ENCODE peak calls at places on chromosomes 12 and 14, in five cellular contexts. One of them, this sample, is unnamed.

GRCh38 chr12:51391047-51391837 is at the start of gene GALNT6:
- DNase-seq in GOT3: no peak
- DNase-seq in stimulated activated CD4-positive, alpha-beta T cell treated with anti-CD3 and anti-CD28 coated beads, Interleukin-12 subunit alpha, Interleukin-12 subunit beta, amount 100 ng/mL, for 48 hours: peak
- DNase-seq in activated CD4-positive, alpha-beta T cell treated with anti-CD3 and anti-CD28 coated beads for 48 hours: peak
- DNase-seq in cortex of kidney: no peak
- DNase-seq in this sample: peak

GRCh38 chr12:3336606-3337311 is 154.2 kb upstream of the PRMT8 start:
- DNase-seq in cortex of kidney: no peak
- DNase-seq in activated CD4-positive, alpha-beta T cell treated with anti-CD3 and anti-CD28 coated beads for 48 hours: no peak
- DNase-seq in stimulated activated CD4-positive, alpha-beta T cell treated with anti-CD3 and anti-CD28 coated beads, Interleukin-12 subunit alpha, Interleukin-12 subunit beta, amount 100 ng/mL, for 48 hours: no peak
- DNase-seq in GOT3: no peak
- DNase-seq in this sample: no peak

GRCh38 chr12:38538319-38538718 is 221.7 kb downstream of the ALG10B start:
- DNase-seq in GOT3: no peak
- DNase-seq in activated CD4-positive, alpha-beta T cell treated with anti-CD3 and anti-CD28 coated beads for 48 hours: no peak
- DNase-seq in stimulated activated CD4-positive, alpha-beta T cell treated with anti-CD3 and anti-CD28 coated beads, Interleukin-12 subunit alpha, Interleukin-12 subunit beta, amount 100 ng/mL, for 48 hours: no peak
- DNase-seq in cortex of kidney: no peak
- DNase-seq in this sample: no peak

GRCh38 chr12:124359671-124360581 is 65.0 kb downstream of the RFLNA start:
- DNase-seq in stimulated activated CD4-positive, alpha-beta T cell treated with anti-CD3 and anti-CD28 coated beads, Interleukin-12 subunit alpha, Interleukin-12 subunit beta, amount 100 ng/mL, for 48 hours: no peak
- DNase-seq in GOT3: no peak
- DNase-seq in activated CD4-positive, alpha-beta T cell treated with anti-CD3 and anti-CD28 coated beads for 48 hours: no peak
- DNase-seq in cortex of kidney: no peak
- DNase-seq in this sample: no peak

GRCh38 chr12:56661560-56661959 is 15.8 kb upstream of the ATP5F1B start:
- DNase-seq in GOT3: no peak
- DNase-seq in activated CD4-positive, alpha-beta T cell treated with anti-CD3 and anti-CD28 coated beads for 48 hours: no peak
- DNase-seq in stimulated activated CD4-positive, alpha-beta T cell treated with anti-CD3 and anti-CD28 coated beads, Interleukin-12 subunit alpha, Interleukin-12 subunit beta, amount 100 ng/mL, for 48 hours: no peak
- DNase-seq in cortex of kidney: no peak
- DNase-seq in this sample: peak

GRCh38 chr12:131436922-131437705 is 273.8 kb upstream of the SFSWAP start:
- DNase-seq in activated CD4-positive, alpha-beta T cell treated with anti-CD3 and anti-CD28 coated beads for 48 hours: no peak
- DNase-seq in cortex of kidney: no peak
- DNase-seq in stimulated activated CD4-positive, alpha-beta T cell treated with anti-CD3 and anti-CD28 coated beads, Interleukin-12 subunit alpha, Interleukin-12 subunit beta, amount 100 ng/mL, for 48 hours: no peak
- DNase-seq in GOT3: no peak
- DNase-seq in this sample: no peak

GRCh38 chr14:69170848-69171247 is 17.9 kb upstream of the DCAF5 start:
- DNase-seq in cortex of kidney: no peak
- DNase-seq in GOT3: no peak
- DNase-seq in activated CD4-positive, alpha-beta T cell treated with anti-CD3 and anti-CD28 coated beads for 48 hours: no peak
- DNase-seq in stimulated activated CD4-positive, alpha-beta T cell treated with anti-CD3 and anti-CD28 coated beads, Interleukin-12 subunit alpha, Interleukin-12 subunit beta, amount 100 ng/mL, for 48 hours: no peak
- DNase-seq in this sample: no peak

GRCh38 chr14:44944107-44944506 is 17.6 kb downstream of the KLHL28 start:
- DNase-seq in stimulated activated CD4-positive, alpha-beta T cell treated with anti-CD3 and anti-CD28 coated beads, Interleukin-12 subunit alpha, Interleukin-12 subunit beta, amount 100 ng/mL, for 48 hours: no peak
- DNase-seq in cortex of kidney: no peak
- DNase-seq in activated CD4-positive, alpha-beta T cell treated with anti-CD3 and anti-CD28 coated beads for 48 hours: no peak
- DNase-seq in GOT3: no peak
- DNase-seq in this sample: no peak

GRCh38 chr14:103502877-103503276 is 19.8 kb downstream of the CKB start:
- DNase-seq in stimulated activated CD4-positive, alpha-beta T cell treated with anti-CD3 and anti-CD28 coated beads, Interleukin-12 subunit alpha, Interleukin-12 subunit beta, amount 100 ng/mL, for 48 hours: no peak
- DNase-seq in GOT3: no peak
- DNase-seq in cortex of kidney: no peak
- DNase-seq in activated CD4-positive, alpha-beta T cell treated with anti-CD3 and anti-CD28 coated beads for 48 hours: no peak
- DNase-seq in this sample: no peak

GRCh38 chr14:23202001-23202400 is 18.5 kb upstream of the SLC7A8 start:
- DNase-seq in stimulated activated CD4-positive, alpha-beta T cell treated with anti-CD3 and anti-CD28 coated beads, Interleukin-12 subunit alpha, Interleukin-12 subunit beta, amount 100 ng/mL, for 48 hours: no peak
- DNase-seq in GOT3: no peak
- DNase-seq in activated CD4-positive, alpha-beta T cell treated with anti-CD3 and anti-CD28 coated beads for 48 hours: no peak
- DNase-seq in cortex of kidney: no peak
- DNase-seq in this sample: no peak

GRCh38 chr12:116427200-116427932 is 131.8 kb upstream of the MAP1LC3B2 start:
- DNase-seq in cortex of kidney: no peak
- DNase-seq in GOT3: no peak
- DNase-seq in stimulated activated CD4-positive, alpha-beta T cell treated with anti-CD3 and anti-CD28 coated beads, Interleukin-12 subunit alpha, Interleukin-12 subunit beta, amount 100 ng/mL, for 48 hours: no peak
- DNase-seq in activated CD4-positive, alpha-beta T cell treated with anti-CD3 and anti-CD28 coated beads for 48 hours: no peak
- DNase-seq in this sample: no peak

GRCh38 chr12:113103756-113104450 is 31.7 kb downstream of the RASAL1 start:
- DNase-seq in activated CD4-positive, alpha-beta T cell treated with anti-CD3 and anti-CD28 coated beads for 48 hours: peak
- DNase-seq in stimulated activated CD4-positive, alpha-beta T cell treated with anti-CD3 and anti-CD28 coated beads, Interleukin-12 subunit alpha, Interleukin-12 subunit beta, amount 100 ng/mL, for 48 hours: peak
- DNase-seq in GOT3: no peak
- DNase-seq in cortex of kidney: no peak
- DNase-seq in this sample: peak

GRCh38 chr12:126258190-126258589 is 1193.0 kb downstream of the AACS start:
- DNase-seq in cortex of kidney: no peak
- DNase-seq in GOT3: no peak
- DNase-seq in stimulated activated CD4-positive, alpha-beta T cell treated with anti-CD3 and anti-CD28 coated beads, Interleukin-12 subunit alpha, Interleukin-12 subunit beta, amount 100 ng/mL, for 48 hours: no peak
- DNase-seq in activated CD4-positive, alpha-beta T cell treated with anti-CD3 and anti-CD28 coated beads for 48 hours: no peak
- DNase-seq in this sample: no peak

GRCh38 chr12:63306476-63306875 is 155.5 kb upstream of the AVPR1A start:
- DNase-seq in stimulated activated CD4-positive, alpha-beta T cell treated with anti-CD3 and anti-CD28 coated beads, Interleukin-12 subunit alpha, Interleukin-12 subunit beta, amount 100 ng/mL, for 48 hours: no peak
- DNase-seq in activated CD4-positive, alpha-beta T cell treated with anti-CD3 and anti-CD28 coated beads for 48 hours: no peak
- DNase-seq in cortex of kidney: no peak
- DNase-seq in GOT3: no peak
- DNase-seq in this sample: no peak

GRCh38 chr12:58703911-58704310 is 216.4 kb downstream of the LRIG3 start:
- DNase-seq in GOT3: no peak
- DNase-seq in stimulated activated CD4-positive, alpha-beta T cell treated with anti-CD3 and anti-CD28 coated beads, Interleukin-12 subunit alpha, Interleukin-12 subunit beta, amount 100 ng/mL, for 48 hours: no peak
- DNase-seq in activated CD4-positive, alpha-beta T cell treated with anti-CD3 and anti-CD28 coated beads for 48 hours: no peak
- DNase-seq in cortex of kidney: no peak
- DNase-seq in this sample: no peak

GRCh38 chr12:47270782-47271664 is 191.3 kb upstream of the AMIGO2 start:
- DNase-seq in cortex of kidney: no peak
- DNase-seq in activated CD4-positive, alpha-beta T cell treated with anti-CD3 and anti-CD28 coated beads for 48 hours: peak
- DNase-seq in GOT3: no peak
- DNase-seq in stimulated activated CD4-positive, alpha-beta T cell treated with anti-CD3 and anti-CD28 coated beads, Interleukin-12 subunit alpha, Interleukin-12 subunit beta, amount 100 ng/mL, for 48 hours: no peak
- DNase-seq in this sample: peak

GRCh38 chr12:118356809-118357326 is 15.8 kb downstream of the TAOK3 start:
- DNase-seq in GOT3: no peak
- DNase-seq in cortex of kidney: no peak
- DNase-seq in activated CD4-positive, alpha-beta T cell treated with anti-CD3 and anti-CD28 coated beads for 48 hours: no peak
- DNase-seq in stimulated activated CD4-positive, alpha-beta T cell treated with anti-CD3 and anti-CD28 coated beads, Interleukin-12 subunit alpha, Interleukin-12 subunit beta, amount 100 ng/mL, for 48 hours: no peak
- DNase-seq in this sample: peak

GRCh38 chr12:108803428-108804105 is 53.8 kb downstream of the SSH1 start:
- DNase-seq in activated CD4-positive, alpha-beta T cell treated with anti-CD3 and anti-CD28 coated beads for 48 hours: peak
- DNase-seq in cortex of kidney: no peak
- DNase-seq in stimulated activated CD4-positive, alpha-beta T cell treated with anti-CD3 and anti-CD28 coated beads, Interleukin-12 subunit alpha, Interleukin-12 subunit beta, amount 100 ng/mL, for 48 hours: peak
- DNase-seq in GOT3: peak
- DNase-seq in this sample: peak

GRCh38 chr14:23487216-23487615 is 17.7 kb downstream of the NGDN start:
- DNase-seq in activated CD4-positive, alpha-beta T cell treated with anti-CD3 and anti-CD28 coated beads for 48 hours: no peak
- DNase-seq in cortex of kidney: no peak
- DNase-seq in GOT3: no peak
- DNase-seq in stimulated activated CD4-positive, alpha-beta T cell treated with anti-CD3 and anti-CD28 coated beads, Interleukin-12 subunit alpha, Interleukin-12 subunit beta, amount 100 ng/mL, for 48 hours: no peak
- DNase-seq in this sample: no peak

GRCh38 chr12:56957229-56958052 is at the start of gene RDH16:
- DNase-seq in activated CD4-positive, alpha-beta T cell treated with anti-CD3 and anti-CD28 coated beads for 48 hours: no peak
- DNase-seq in cortex of kidney: no peak
- DNase-seq in stimulated activated CD4-positive, alpha-beta T cell treated with anti-CD3 and anti-CD28 coated beads, Interleukin-12 subunit alpha, Interleukin-12 subunit beta, amount 100 ng/mL, for 48 hours: no peak
- DNase-seq in GOT3: no peak
- DNase-seq in this sample: no peak

GRCh38 chr12:63319386-63319785 is 168.4 kb upstream of the AVPR1A start:
- DNase-seq in cortex of kidney: no peak
- DNase-seq in activated CD4-positive, alpha-beta T cell treated with anti-CD3 and anti-CD28 coated beads for 48 hours: no peak
- DNase-seq in stimulated activated CD4-positive, alpha-beta T cell treated with anti-CD3 and anti-CD28 coated beads, Interleukin-12 subunit alpha, Interleukin-12 subunit beta, amount 100 ng/mL, for 48 hours: no peak
- DNase-seq in GOT3: no peak
- DNase-seq in this sample: no peak

GRCh38 chr14:95018845-95019244 is 138.5 kb downstream of the DICER1 start:
- DNase-seq in GOT3: no peak
- DNase-seq in activated CD4-positive, alpha-beta T cell treated with anti-CD3 and anti-CD28 coated beads for 48 hours: no peak
- DNase-seq in cortex of kidney: no peak
- DNase-seq in stimulated activated CD4-positive, alpha-beta T cell treated with anti-CD3 and anti-CD28 coated beads, Interleukin-12 subunit alpha, Interleukin-12 subunit beta, amount 100 ng/mL, for 48 hours: no peak
- DNase-seq in this sample: no peak

GRCh38 chr12:22981711-22982110 is 356.7 kb downstream of the ETNK1 start:
- DNase-seq in stimulated activated CD4-positive, alpha-beta T cell treated with anti-CD3 and anti-CD28 coated beads, Interleukin-12 subunit alpha, Interleukin-12 subunit beta, amount 100 ng/mL, for 48 hours: no peak
- DNase-seq in GOT3: no peak
- DNase-seq in activated CD4-positive, alpha-beta T cell treated with anti-CD3 and anti-CD28 coated beads for 48 hours: no peak
- DNase-seq in cortex of kidney: no peak
- DNase-seq in this sample: no peak

GRCh38 chr12:98532687-98533304 is 17.4 kb downstream of the TMPO start:
- DNase-seq in activated CD4-positive, alpha-beta T cell treated with anti-CD3 and anti-CD28 coated beads for 48 hours: no peak
- DNase-seq in cortex of kidney: no peak
- DNase-seq in stimulated activated CD4-positive, alpha-beta T cell treated with anti-CD3 and anti-CD28 coated beads, Interleukin-12 subunit alpha, Interleukin-12 subunit beta, amount 100 ng/mL, for 48 hours: peak
- DNase-seq in GOT3: no peak
- DNase-seq in this sample: no peak

GRCh38 chr12:8541591-8541990 is 886 bp upstream of the CLEC4E start:
- DNase-seq in GOT3: no peak
- DNase-seq in activated CD4-positive, alpha-beta T cell treated with anti-CD3 and anti-CD28 coated beads for 48 hours: no peak
- DNase-seq in cortex of kidney: no peak
- DNase-seq in stimulated activated CD4-positive, alpha-beta T cell treated with anti-CD3 and anti-CD28 coated beads, Interleukin-12 subunit alpha, Interleukin-12 subunit beta, amount 100 ng/mL, for 48 hours: no peak
- DNase-seq in this sample: peak

GRCh38 chr12:32249701-32250270 is 143.1 kb downstream of the BICD1 start:
- DNase-seq in cortex of kidney: no peak
- DNase-seq in activated CD4-positive, alpha-beta T cell treated with anti-CD3 and anti-CD28 coated beads for 48 hours: no peak
- DNase-seq in GOT3: no peak
- DNase-seq in stimulated activated CD4-positive, alpha-beta T cell treated with anti-CD3 and anti-CD28 coated beads, Interleukin-12 subunit alpha, Interleukin-12 subunit beta, amount 100 ng/mL, for 48 hours: no peak
- DNase-seq in this sample: no peak

GRCh38 chr12:132481771-132482745 is 7.9 kb upstream of the FBRSL1 start:
- DNase-seq in cortex of kidney: no peak
- DNase-seq in activated CD4-positive, alpha-beta T cell treated with anti-CD3 and anti-CD28 coated beads for 48 hours: no peak
- DNase-seq in stimulated activated CD4-positive, alpha-beta T cell treated with anti-CD3 and anti-CD28 coated beads, Interleukin-12 subunit alpha, Interleukin-12 subunit beta, amount 100 ng/mL, for 48 hours: no peak
- DNase-seq in GOT3: no peak
- DNase-seq in this sample: no peak

This sample was measured in activated CD8-positive, alpha-beta T cell treated with anti-CD3 and anti-CD28 coated beads for 36 hours.